ENCODE peak calls at places on chromosomes 1 and 21, in seven cellular contexts. H is cerebellum; N is immature natural killer cell; P is EH; V is fibroblast of pulmonary artery; L is activated naive CD4-positive, alpha-beta T cell treated with Interleukin-2 at 50 U/mL for 16 hours; W is GF-D8. O is an unnamed sample.

GRCh38 chr21:21187579-21187978 is 189.4 kb downstream of the NCAM2 start:
- DNase-seq in N (no peak), P (no peak), V (peak), L (no peak), W (no peak), H (no peak), O (no peak)

GRCh38 chr21:44433791-44434567 is 21.3 kb upstream of the LRRC3 start:
- DNase-seq in L (no peak), N (no peak), P (no peak), W (no peak), H (no peak), V (no peak), O (no peak)

GRCh38 chr1:76066390-76066789 is 8.2 kb upstream of the ST6GALNAC3 start:
- DNase-seq in W (no peak), N (no peak), L (no peak), V (peak), H (no peak), P (peak), O (no peak)

GRCh38 chr1:74010206-74010605 is 187.8 kb downstream of the LRRIQ3 start:
- DNase-seq in L (peak), V (no peak), N (no peak), W (no peak), P (no peak), H (no peak), O (peak)

GRCh38 chr1:234686035-234686434 is 76.1 kb upstream of the IRF2BP2 start:
- DNase-seq in P (no peak), N (no peak), V (no peak), L (no peak), W (no peak), H (no peak), O (no peak)

GRCh38 chr1:26317612-26318337 is at the start of gene CD52:
- DNase-seq in W (peak), H (no peak), P (no peak), L (peak), N (peak), V (no peak), O (peak)

GRCh38 chr1:226487921-226488320 is 60.6 kb upstream of the STUM start:
- DNase-seq in V (no peak), L (no peak), W (no peak), P (no peak), H (no peak), N (no peak), O (no peak)

GRCh38 chr1:160797861-160798273 is 1.9 kb downstream of the LY9 start:
- DNase-seq in P (no peak), L (peak), W (no peak), H (no peak), V (no peak), N (peak), O (peak)

GRCh38 chr1:29237906-29238600 is 1.7 kb downstream of the PTPRU start:
- DNase-seq in V (peak), P (peak), L (peak), N (no peak), W (no peak), H (peak), O (no peak)

O was measured in activated CD8-positive, alpha-beta memory T cell treated with anti-CD3 and anti-CD28 coated beads, Interleukin-2, amount 10 ng/mL, durations not matched to agents 7 days and 5 days.